ENCODE peak calls at places on chromosomes 1 and 21, in five cellular contexts. W is cortex of kidney; Z is GM12865; R is KG1; X is naive thymus-derived CD4-positive, alpha-beta T cell. I is an unnamed sample.

GRCh38 chr1:53619811-53620619 is 118.9 kb downstream of the GLIS1 start:
- DNase-seq in W (no peak), Z (no peak), R (no peak), X (no peak), I (no peak)

GRCh38 chr1:19786988-19787423 is 12.7 kb downstream of the TMCO4 start:
- DNase-seq in W (no peak), Z (no peak), R (no peak), X (no peak), I (no peak)

GRCh38 chr1:209260146-209260545 is 323.4 kb upstream of the CAMK1G start:
- DNase-seq in W (no peak), Z (no peak), R (no peak), X (no peak), I (no peak)

GRCh38 chr1:224203243-224204016 is 20.4 kb downstream of the DEGS1 start:
- DNase-seq in W (no peak), Z (peak), R (no peak), X (no peak), I (no peak)

GRCh38 chr1:6141601-6142000 is 38.5 kb downstream of the CHD5 start:
- DNase-seq in W (no peak), Z (peak), R (no peak), X (no peak), I (no peak)

GRCh38 chr1:246987083-246987690 is 20.7 kb downstream of the ZNF695 start:
- DNase-seq in W (no peak), Z (no peak), R (no peak), X (no peak), I (no peak)

GRCh38 chr1:63327417-63328139 is 5.2 kb downstream of the FOXD3 start:
- DNase-seq in W (no peak), Z (peak), R (no peak), X (peak), I (no peak)

GRCh38 chr1:9890224-9890731 is 19.8 kb downstream of the CTNNBIP1 start:
- DNase-seq in W (no peak), Z (no peak), R (no peak), X (no peak), I (no peak)

GRCh38 chr21:41217656-41218380 is 49.9 kb downstream of the BACE2 start:
- DNase-seq in W (no peak), Z (no peak), R (no peak), X (no peak), I (no peak)

GRCh38 chr1:34901919-34902318 is 27.5 kb downstream of the DLGAP3 start:
- DNase-seq in W (no peak), Z (no peak), R (no peak), X (no peak), I (no peak)

GRCh38 chr1:160681067-160681890 is 30.3 kb downstream of the CD48 start:
- DNase-seq in W (no peak), Z (peak), R (peak), X (peak), I (peak)

GRCh38 chr1:208243851-208244583 is at the start of gene PLXNA2:
- DNase-seq in W (peak), Z (peak), R (no peak), X (peak), I (peak)

GRCh38 chr1:25773441-25774125 is 26.4 kb upstream of the SELENON start:
- DNase-seq in W (no peak), Z (no peak), R (no peak), X (no peak), I (no peak)

GRCh38 chr1:43207229-43207853 is 35.2 kb downstream of the CFAP57 start:
- DNase-seq in W (no peak), Z (no peak), R (no peak), X (no peak), I (no peak)